ENCODE peak calls at places on chromosomes 12 and 14, in seven cellular contexts. T, K, Y, D, C, L and O are unnamed samples.

GRCh38 chr12:90129369-90130030 is 420.9 kb upstream of the ATP2B1 start:
- DNase-seq in T (no peak), K (no peak), Y (no peak), D (no peak), C (no peak), L (no peak), O (no peak)

GRCh38 chr12:49456280-49456679 is 82.5 kb upstream of the KCNH3 start:
- DNase-seq in T (no peak), K (no peak), Y (no peak), D (no peak), C (no peak), L (no peak), O (no peak)

GRCh38 chr12:13536219-13536910 is 339.8 kb downstream of the EMP1 start:
- DNase-seq in T (no peak), K (no peak), Y (no peak), D (no peak), C (no peak), L (no peak), O (no peak)

GRCh38 chr14:69727860-69728259 is 39.1 kb upstream of the SRSF5 start:
- DNase-seq in T (no peak), K (no peak), Y (no peak), D (no peak), C (no peak), L (no peak), O (no peak)

GRCh38 chr12:52907092-52907810 is 2.4 kb upstream of the KRT8 start:
- DNase-seq in T (no peak), K (peak), Y (no peak), D (no peak), C (peak), L (no peak), O (peak)

GRCh38 chr14:69931960-69932359 is 52.7 kb downstream of the SMOC1 start:
- DNase-seq in T (no peak), K (no peak), Y (no peak), D (no peak), C (no peak), L (no peak), O (no peak)

GRCh38 chr12:48788522-48788851 is 402 bp downstream of the ADCY6 start:
- DNase-seq in T (no peak), K (no peak), Y (no peak), D (no peak), C (no peak), L (no peak), O (no peak)

GRCh38 chr12:43241971-43242370 is 310.0 kb downstream of the ADAMTS20 start:
- DNase-seq in T (peak), K (no peak), Y (peak), D (peak), C (no peak), L (peak), O (no peak)

GRCh38 chr12:89756638-89757321 is 48.1 kb upstream of the ATP2B1 start:
- DNase-seq in T (peak), K (no peak), Y (peak), D (peak), C (no peak), L (peak), O (no peak)

GRCh38 chr12:92764820-92765219 is 62.0 kb downstream of the PLEKHG7 start:
- DNase-seq in T (peak), K (no peak), Y (no peak), D (no peak), C (no peak), L (no peak), O (no peak)

GRCh38 chr14:24334431-24335271 is at the start of gene ADCY4:
- DNase-seq in T (no peak), K (no peak), Y (no peak), D (no peak), C (peak), L (no peak), O (peak)

GRCh38 chr14:66315548-66315947 is 170.6 kb upstream of the CCDC196 start:
- DNase-seq in T (no peak), K (no peak), Y (no peak), D (no peak), C (no peak), L (no peak), O (no peak)

GRCh38 chr14:75561013-75561432 is 17.4 kb upstream of the FLVCR2 start:
- DNase-seq in T (peak), K (peak), Y (no peak), D (no peak), C (peak), L (no peak), O (peak)

GRCh38 chr14:31457665-31458659 is 656 bp upstream of the DTD2 start:
- DNase-seq in T (peak), K (peak), Y (no peak), D (no peak), C (no peak), L (no peak), O (no peak)

GRCh38 chr14:77055981-77056380 is 27.5 kb upstream of the IRF2BPL start:
- DNase-seq in T (no peak), K (no peak), Y (no peak), D (no peak), C (no peak), L (no peak), O (no peak)

GRCh38 chr12:42213954-42214426 is 24.1 kb downstream of the YAF2 start:
- DNase-seq in T (peak), K (no peak), Y (no peak), D (no peak), C (peak), L (no peak), O (peak)

GRCh38 chr14:73462078-73462715 is 3.9 kb upstream of the NUMB start:
- DNase-seq in T (peak), K (peak), Y (no peak), D (no peak), C (peak), L (no peak), O (peak)